ENCODE peak calls at places on chromosomes 1 and 21, in seven cellular contexts. One of them, this sample, is unnamed.
A peak's percentile ranks its signal among the peaks of the same experiment; 100 is the strongest.

GRCh38 chr1:21338568-21339401 is 48.5 kb upstream of the ECE1 start:
- DNase-seq in T47D: no peak
- DNase-seq in NCI-H1105: peak; percentile 76
- DNase-seq in body of pancreas: peak; percentile 97
- DNase-seq in stimulated activated CD8-positive, alpha-beta memory T cell treated with anti-CD3 and anti-CD28 coated beads, Interleukin-4, amount 100 ng/mL, for 48 hours: no peak
- DNase-seq in NCI-H1417: peak; percentile 54
- DNase-seq in CD4-positive, CD25-positive, alpha-beta regulatory T cell: no peak
- DNase-seq in this sample: no peak

GRCh38 chr1:31799895-31800676 is 15.7 kb downstream of the SPOCD1 start:
- DNase-seq in NCI-H1417: no peak
- DNase-seq in body of pancreas: no peak
- DNase-seq in T47D: no peak
- DNase-seq in CD4-positive, CD25-positive, alpha-beta regulatory T cell: no peak
- DNase-seq in stimulated activated CD8-positive, alpha-beta memory T cell treated with anti-CD3 and anti-CD28 coated beads, Interleukin-4, amount 100 ng/mL, for 48 hours: peak; percentile 19
- DNase-seq in NCI-H1105: no peak
- DNase-seq in this sample: no peak

GRCh38 chr1:2322065-2322571 is 69.2 kb downstream of the MORN1 start:
- DNase-seq in stimulated activated CD8-positive, alpha-beta memory T cell treated with anti-CD3 and anti-CD28 coated beads, Interleukin-4, amount 100 ng/mL, for 48 hours: no peak
- DNase-seq in CD4-positive, CD25-positive, alpha-beta regulatory T cell: no peak
- DNase-seq in NCI-H1417: no peak
- DNase-seq in body of pancreas: peak; percentile 60
- DNase-seq in T47D: no peak
- DNase-seq in NCI-H1105: no peak
- DNase-seq in this sample: no peak

GRCh38 chr1:221695346-221695745 is 46.5 kb downstream of the DUSP10 start:
- DNase-seq in NCI-H1105: no peak
- DNase-seq in T47D: no peak
- DNase-seq in CD4-positive, CD25-positive, alpha-beta regulatory T cell: no peak
- DNase-seq in NCI-H1417: no peak
- DNase-seq in stimulated activated CD8-positive, alpha-beta memory T cell treated with anti-CD3 and anti-CD28 coated beads, Interleukin-4, amount 100 ng/mL, for 48 hours: no peak
- DNase-seq in body of pancreas: no peak
- DNase-seq in this sample: no peak

GRCh38 chr1:21855257-21856096 is 43.4 kb downstream of the LDLRAD2 start:
- DNase-seq in NCI-H1417: no peak
- DNase-seq in NCI-H1105: no peak
- DNase-seq in CD4-positive, CD25-positive, alpha-beta regulatory T cell: no peak
- DNase-seq in body of pancreas: no peak
- DNase-seq in stimulated activated CD8-positive, alpha-beta memory T cell treated with anti-CD3 and anti-CD28 coated beads, Interleukin-4, amount 100 ng/mL, for 48 hours: no peak
- DNase-seq in T47D: no peak
- DNase-seq in this sample: no peak

GRCh38 chr21:39392296-39392695 is 43.4 kb upstream of the HMGN1 start:
- DNase-seq in CD4-positive, CD25-positive, alpha-beta regulatory T cell: no peak
- DNase-seq in body of pancreas: no peak
- DNase-seq in T47D: no peak
- DNase-seq in NCI-H1105: no peak
- DNase-seq in stimulated activated CD8-positive, alpha-beta memory T cell treated with anti-CD3 and anti-CD28 coated beads, Interleukin-4, amount 100 ng/mL, for 48 hours: no peak
- DNase-seq in NCI-H1417: no peak
- DNase-seq in this sample: no peak

GRCh38 chr1:199113265-199113869 is 474.5 kb downstream of the PTPRC start:
- DNase-seq in stimulated activated CD8-positive, alpha-beta memory T cell treated with anti-CD3 and anti-CD28 coated beads, Interleukin-4, amount 100 ng/mL, for 48 hours: peak; percentile 78
- DNase-seq in body of pancreas: peak; percentile 63
- DNase-seq in T47D: no peak
- DNase-seq in CD4-positive, CD25-positive, alpha-beta regulatory T cell: peak; percentile 48
- DNase-seq in NCI-H1105: peak; percentile 1
- DNase-seq in NCI-H1417: no peak
- DNase-seq in this sample: no peak

GRCh38 chr1:229024528-229025119 is 246.3 kb upstream of the RAB4A start:
- DNase-seq in T47D: no peak
- DNase-seq in NCI-H1417: no peak
- DNase-seq in stimulated activated CD8-positive, alpha-beta memory T cell treated with anti-CD3 and anti-CD28 coated beads, Interleukin-4, amount 100 ng/mL, for 48 hours: peak; percentile 41
- DNase-seq in CD4-positive, CD25-positive, alpha-beta regulatory T cell: no peak
- DNase-seq in NCI-H1105: no peak
- DNase-seq in body of pancreas: peak; percentile 23
- DNase-seq in this sample: no peak

GRCh38 chr1:204110894-204111633 is 38.1 kb downstream of the SOX13 start:
- DNase-seq in T47D: no peak
- DNase-seq in NCI-H1105: no peak
- DNase-seq in NCI-H1417: peak; percentile 47
- DNase-seq in stimulated activated CD8-positive, alpha-beta memory T cell treated with anti-CD3 and anti-CD28 coated beads, Interleukin-4, amount 100 ng/mL, for 48 hours: no peak
- DNase-seq in CD4-positive, CD25-positive, alpha-beta regulatory T cell: no peak
- DNase-seq in body of pancreas: no peak
- DNase-seq in this sample: no peak

GRCh38 chr1:25501235-25502058 is 42.0 kb upstream of the LDLRAP1 start:
- DNase-seq in NCI-H1105: no peak
- DNase-seq in CD4-positive, CD25-positive, alpha-beta regulatory T cell: no peak
- DNase-seq in stimulated activated CD8-positive, alpha-beta memory T cell treated with anti-CD3 and anti-CD28 coated beads, Interleukin-4, amount 100 ng/mL, for 48 hours: peak; percentile 43
- DNase-seq in NCI-H1417: no peak
- DNase-seq in T47D: no peak
- DNase-seq in body of pancreas: no peak
- DNase-seq in this sample: no peak

GRCh38 chr1:39491146-39491921 is at the start of gene BMP8A:
- DNase-seq in CD4-positive, CD25-positive, alpha-beta regulatory T cell: peak; percentile 68
- DNase-seq in T47D: peak; percentile 93
- DNase-seq in NCI-H1105: peak; percentile 89
- DNase-seq in stimulated activated CD8-positive, alpha-beta memory T cell treated with anti-CD3 and anti-CD28 coated beads, Interleukin-4, amount 100 ng/mL, for 48 hours: peak; percentile 78
- DNase-seq in body of pancreas: peak; percentile 86
- DNase-seq in NCI-H1417: peak; percentile 68
- DNase-seq in this sample: peak; percentile 30

GRCh38 chr1:234001817-234002216 is 97.3 kb downstream of the SLC35F3 start:
- DNase-seq in CD4-positive, CD25-positive, alpha-beta regulatory T cell: no peak
- DNase-seq in NCI-H1105: no peak
- DNase-seq in body of pancreas: no peak
- DNase-seq in NCI-H1417: no peak
- DNase-seq in stimulated activated CD8-positive, alpha-beta memory T cell treated with anti-CD3 and anti-CD28 coated beads, Interleukin-4, amount 100 ng/mL, for 48 hours: no peak
- DNase-seq in T47D: no peak
- DNase-seq in this sample: no peak

GRCh38 chr1:37616330-37616729 is 18.4 kb downstream of the RSPO1 start:
- DNase-seq in CD4-positive, CD25-positive, alpha-beta regulatory T cell: no peak
- DNase-seq in stimulated activated CD8-positive, alpha-beta memory T cell treated with anti-CD3 and anti-CD28 coated beads, Interleukin-4, amount 100 ng/mL, for 48 hours: no peak
- DNase-seq in body of pancreas: no peak
- DNase-seq in T47D: no peak
- DNase-seq in NCI-H1105: no peak
- DNase-seq in NCI-H1417: no peak
- DNase-seq in this sample: no peak

This sample was measured in NCI-H2227 treated with DMSO at 0.1 percent for 48 hours.